ENCODE peak calls at places on chromosomes 1 and 21, in six cellular contexts. One of them, this sample, is unnamed.

GRCh38 chr1:2267862-2268261 is 39.7 kb downstream of the SKI start:
- DNase-seq in Calu3: no peak
- DNase-seq in heart right ventricle: no peak
- DNase-seq in Caki2: no peak
- DNase-seq in progenitor cell of endocrine pancreas: no peak
- DNase-seq in AG08396: no peak
- DNase-seq in this sample: no peak

GRCh38 chr1:97137862-97138514 is 416.4 kb downstream of the PTBP2 start:
- DNase-seq in Caki2: peak
- DNase-seq in heart right ventricle: no peak
- DNase-seq in AG08396: peak
- DNase-seq in Calu3: peak
- DNase-seq in progenitor cell of endocrine pancreas: no peak
- DNase-seq in this sample: no peak

GRCh38 chr1:211928222-211928856 is 97.8 kb upstream of the LPGAT1 start:
- DNase-seq in Caki2: no peak
- DNase-seq in Calu3: peak
- DNase-seq in heart right ventricle: no peak
- DNase-seq in AG08396: no peak
- DNase-seq in progenitor cell of endocrine pancreas: no peak
- DNase-seq in this sample: no peak

GRCh38 chr1:208184993-208185703 is 59.0 kb downstream of the PLXNA2 start:
- DNase-seq in AG08396: no peak
- DNase-seq in Caki2: no peak
- DNase-seq in progenitor cell of endocrine pancreas: no peak
- DNase-seq in heart right ventricle: no peak
- DNase-seq in Calu3: no peak
- DNase-seq in this sample: no peak

GRCh38 chr1:215824245-215824644 is 257.1 kb downstream of the KCTD3 start:
- DNase-seq in AG08396: peak
- DNase-seq in Caki2: no peak
- DNase-seq in heart right ventricle: no peak
- DNase-seq in progenitor cell of endocrine pancreas: no peak
- DNase-seq in Calu3: peak
- DNase-seq in this sample: no peak

GRCh38 chr1:21854751-21855131 is 42.7 kb downstream of the LDLRAD2 start:
- DNase-seq in Calu3: no peak
- DNase-seq in progenitor cell of endocrine pancreas: no peak
- DNase-seq in Caki2: no peak
- DNase-seq in AG08396: no peak
- DNase-seq in heart right ventricle: no peak
- DNase-seq in this sample: no peak

GRCh38 chr1:57887973-57888491 is 464.2 kb upstream of the DAB1 start:
- DNase-seq in Calu3: no peak
- DNase-seq in Caki2: no peak
- DNase-seq in heart right ventricle: no peak
- DNase-seq in progenitor cell of endocrine pancreas: no peak
- DNase-seq in AG08396: no peak
- DNase-seq in this sample: no peak

GRCh38 chr21:39390212-39390765 is 41.4 kb upstream of the HMGN1 start:
- DNase-seq in AG08396: no peak
- DNase-seq in Calu3: no peak
- DNase-seq in Caki2: no peak
- DNase-seq in progenitor cell of endocrine pancreas: no peak
- DNase-seq in heart right ventricle: no peak
- DNase-seq in this sample: no peak

GRCh38 chr1:241654641-241655040 is 2.6 kb downstream of the WDR64 start:
- DNase-seq in progenitor cell of endocrine pancreas: no peak
- DNase-seq in AG08396: no peak
- DNase-seq in heart right ventricle: no peak
- DNase-seq in Caki2: no peak
- DNase-seq in Calu3: no peak
- DNase-seq in this sample: no peak

GRCh38 chr1:236659792-236660587 is 26.3 kb upstream of the ACTN2 start:
- DNase-seq in heart right ventricle: no peak
- DNase-seq in AG08396: no peak
- DNase-seq in Caki2: no peak
- DNase-seq in progenitor cell of endocrine pancreas: no peak
- DNase-seq in Calu3: no peak
- DNase-seq in this sample: no peak

GRCh38 chr1:206105612-206106011 is 11.6 kb downstream of the AVPR1B start:
- DNase-seq in Calu3: no peak
- DNase-seq in AG08396: no peak
- DNase-seq in Caki2: no peak
- DNase-seq in heart right ventricle: no peak
- DNase-seq in progenitor cell of endocrine pancreas: no peak
- DNase-seq in this sample: no peak

GRCh38 chr1:46757256-46757955 is 38.5 kb upstream of the EFCAB14 start:
- DNase-seq in heart right ventricle: no peak
- DNase-seq in Caki2: no peak
- DNase-seq in AG08396: no peak
- DNase-seq in progenitor cell of endocrine pancreas: no peak
- DNase-seq in Calu3: peak
- DNase-seq in this sample: peak

GRCh38 chr1:34013958-34014737 is 150.3 kb downstream of the HMGB4 start:
- DNase-seq in Calu3: peak
- DNase-seq in progenitor cell of endocrine pancreas: peak
- DNase-seq in AG08396: peak
- DNase-seq in Caki2: no peak
- DNase-seq in heart right ventricle: peak
- DNase-seq in this sample: no peak

GRCh38 chr1:241356519-241357365 is at the start of gene RGS7:
- DNase-seq in heart right ventricle: peak
- DNase-seq in progenitor cell of endocrine pancreas: peak
- DNase-seq in Caki2: peak
- DNase-seq in Calu3: peak
- DNase-seq in AG08396: peak
- DNase-seq in this sample: no peak

GRCh38 chr1:197444754-197445153 is 176.7 kb downstream of the CRB1 start:
- DNase-seq in AG08396: no peak
- DNase-seq in heart right ventricle: no peak
- DNase-seq in progenitor cell of endocrine pancreas: no peak
- DNase-seq in Calu3: no peak
- DNase-seq in Caki2: no peak
- DNase-seq in this sample: no peak

GRCh38 chr1:28770601-28771165 is 33.9 kb downstream of the YTHDF2 start:
- DNase-seq in progenitor cell of endocrine pancreas: no peak
- DNase-seq in Caki2: no peak
- DNase-seq in heart right ventricle: no peak
- DNase-seq in AG08396: no peak
- DNase-seq in Calu3: no peak
- DNase-seq in this sample: no peak

GRCh38 chr1:7255303-7256058 is 470.2 kb downstream of the CAMTA1 start:
- DNase-seq in AG08396: no peak
- DNase-seq in Calu3: no peak
- DNase-seq in Caki2: no peak
- DNase-seq in progenitor cell of endocrine pancreas: no peak
- DNase-seq in heart right ventricle: no peak
- DNase-seq in this sample: no peak

GRCh38 chr1:192475329-192475728 is 100.2 kb upstream of the RGS1 start:
- DNase-seq in Calu3: no peak
- DNase-seq in heart right ventricle: no peak
- DNase-seq in Caki2: no peak
- DNase-seq in AG08396: no peak
- DNase-seq in progenitor cell of endocrine pancreas: no peak
- DNase-seq in this sample: no peak

GRCh38 chr1:246450485-246451251 is 56.4 kb downstream of the SMYD3 start:
- DNase-seq in progenitor cell of endocrine pancreas: no peak
- DNase-seq in Calu3: no peak
- DNase-seq in heart right ventricle: no peak
- DNase-seq in Caki2: peak
- DNase-seq in AG08396: peak
- DNase-seq in this sample: no peak

GRCh38 chr1:23634840-23635642 is 56.6 kb upstream of the RPL11 start:
- DNase-seq in heart right ventricle: peak
- DNase-seq in Calu3: peak
- DNase-seq in progenitor cell of endocrine pancreas: peak
- DNase-seq in Caki2: peak
- DNase-seq in AG08396: peak
- DNase-seq in this sample: peak

GRCh38 chr1:86296305-86297205 is 99.6 kb downstream of the ODF2L start:
- DNase-seq in Calu3: no peak
- DNase-seq in heart right ventricle: no peak
- DNase-seq in AG08396: no peak
- DNase-seq in progenitor cell of endocrine pancreas: no peak
- DNase-seq in Caki2: no peak
- DNase-seq in this sample: no peak

GRCh38 chr1:159598196-159598595 is 10.6 kb downstream of the APCS start:
- DNase-seq in progenitor cell of endocrine pancreas: no peak
- DNase-seq in heart right ventricle: no peak
- DNase-seq in AG08396: peak
- DNase-seq in Caki2: peak
- DNase-seq in Calu3: peak
- DNase-seq in this sample: peak

GRCh38 chr1:167808104-167808503 is 86.3 kb downstream of the MPZL1 start:
- DNase-seq in Calu3: no peak
- DNase-seq in heart right ventricle: no peak
- DNase-seq in Caki2: no peak
- DNase-seq in AG08396: peak
- DNase-seq in progenitor cell of endocrine pancreas: no peak
- DNase-seq in this sample: no peak

GRCh38 chr1:3625151-3625907 is 514 bp downstream of the TPRG1L start:
- DNase-seq in AG08396: peak
- DNase-seq in heart right ventricle: peak
- DNase-seq in Caki2: peak
- DNase-seq in Calu3: peak
- DNase-seq in progenitor cell of endocrine pancreas: no peak
- DNase-seq in this sample: no peak

GRCh38 chr21:25801217-25802015 is 66.6 kb downstream of the GABPA start:
- DNase-seq in progenitor cell of endocrine pancreas: peak
- DNase-seq in AG08396: peak
- DNase-seq in Calu3: peak
- DNase-seq in Caki2: peak
- DNase-seq in heart right ventricle: peak
- DNase-seq in this sample: peak

GRCh38 chr1:64183380-64183984 is 19.9 kb upstream of the UBE2U start:
- DNase-seq in Calu3: no peak
- DNase-seq in progenitor cell of endocrine pancreas: no peak
- DNase-seq in AG08396: no peak
- DNase-seq in heart right ventricle: no peak
- DNase-seq in Caki2: no peak
- DNase-seq in this sample: no peak

GRCh38 chr1:84095308-84095707 is 48.8 kb upstream of the PRKACB start:
- DNase-seq in AG08396: no peak
- DNase-seq in progenitor cell of endocrine pancreas: no peak
- DNase-seq in heart right ventricle: no peak
- DNase-seq in Calu3: no peak
- DNase-seq in Caki2: no peak
- DNase-seq in this sample: no peak

GRCh38 chr21:24445517-24445916 is 1161.8 kb downstream of the MRPL39 start:
- DNase-seq in Caki2: no peak
- DNase-seq in Calu3: no peak
- DNase-seq in heart right ventricle: no peak
- DNase-seq in AG08396: no peak
- DNase-seq in progenitor cell of endocrine pancreas: no peak
- DNase-seq in this sample: no peak

GRCh38 chr1:85611390-85611789 is 30.8 kb downstream of the CCN1 start:
- DNase-seq in heart right ventricle: no peak
- DNase-seq in AG08396: peak
- DNase-seq in Caki2: no peak
- DNase-seq in Calu3: no peak
- DNase-seq in progenitor cell of endocrine pancreas: no peak
- DNase-seq in this sample: no peak

GRCh38 chr1:10900691-10901090 is 104.2 kb upstream of the CASZ1 start:
- DNase-seq in Caki2: peak
- DNase-seq in Calu3: no peak
- DNase-seq in heart right ventricle: no peak
- DNase-seq in AG08396: no peak
- DNase-seq in progenitor cell of endocrine pancreas: no peak
- DNase-seq in this sample: no peak

GRCh38 chr1:232226197-232226681 is 403.7 kb downstream of the SIPA1L2 start:
- DNase-seq in heart right ventricle: no peak
- DNase-seq in Caki2: no peak
- DNase-seq in Calu3: no peak
- DNase-seq in progenitor cell of endocrine pancreas: no peak
- DNase-seq in AG08396: peak
- DNase-seq in this sample: peak

GRCh38 chr1:46813858-46814396 is 15.1 kb downstream of the CYP4B1 start:
- DNase-seq in Caki2: no peak
- DNase-seq in progenitor cell of endocrine pancreas: no peak
- DNase-seq in AG08396: no peak
- DNase-seq in Calu3: no peak
- DNase-seq in heart right ventricle: no peak
- DNase-seq in this sample: no peak

GRCh38 chr1:168879906-168880734 is 151.1 kb upstream of the DPT start:
- DNase-seq in Calu3: no peak
- DNase-seq in Caki2: no peak
- DNase-seq in heart right ventricle: peak
- DNase-seq in progenitor cell of endocrine pancreas: no peak
- DNase-seq in AG08396: no peak
- DNase-seq in this sample: no peak

GRCh38 chr1:223338811-223339746 is 24.9 kb downstream of the SUSD4 start:
- DNase-seq in AG08396: no peak
- DNase-seq in Caki2: no peak
- DNase-seq in Calu3: no peak
- DNase-seq in heart right ventricle: no peak
- DNase-seq in progenitor cell of endocrine pancreas: no peak
- DNase-seq in this sample: no peak

GRCh38 chr1:203361843-203362524 is 11.1 kb upstream of the FMOD start:
- DNase-seq in progenitor cell of endocrine pancreas: no peak
- DNase-seq in heart right ventricle: no peak
- DNase-seq in Caki2: no peak
- DNase-seq in AG08396: peak
- DNase-seq in Calu3: no peak
- DNase-seq in this sample: no peak

GRCh38 chr1:17229379-17229778 is 19.5 kb upstream of the PADI3 start:
- DNase-seq in Calu3: peak
- DNase-seq in Caki2: no peak
- DNase-seq in AG08396: no peak
- DNase-seq in heart right ventricle: no peak
- DNase-seq in progenitor cell of endocrine pancreas: no peak
- DNase-seq in this sample: no peak

GRCh38 chr1:51636765-51637522 is 20.1 kb downstream of the OSBPL9 start:
- DNase-seq in AG08396: no peak
- DNase-seq in Calu3: peak
- DNase-seq in progenitor cell of endocrine pancreas: no peak
- DNase-seq in heart right ventricle: no peak
- DNase-seq in Caki2: peak
- DNase-seq in this sample: peak

GRCh38 chr1:41573803-41574713 is 89.6 kb upstream of the EDN2 start:
- DNase-seq in Calu3: peak
- DNase-seq in AG08396: peak
- DNase-seq in Caki2: peak
- DNase-seq in progenitor cell of endocrine pancreas: peak
- DNase-seq in heart right ventricle: peak
- DNase-seq in this sample: peak

This sample was measured in kidney epithelial cell.